ENCODE peak calls at places on chromosomes 13 and 19, in eight cellular contexts. One of them, this sample, is unnamed.

GRCh38 chr19:19138110-19138981 is at the start of gene TMEM161A:
- DNase-seq in T-helper 9 cell: peak
- DNase-seq in stimulated activated CD4-positive, alpha-beta T cell treated with anti-CD3 and anti-CD28 coated beads, Interleukin-2, amount 100 ng/mL, for 24 hours: peak
- DNase-seq in stimulated activated CD8-positive, alpha-beta memory T cell treated with anti-CD3 and anti-CD28 coated beads, Interleukin-4, amount 100 ng/mL, for 1 hour: peak
- DNase-seq in KG1: peak
- DNase-seq in activated T-cell treated with anti-CD3 and anti-CD28 coated beads for 4 hours: peak
- DNase-seq in NCI-H524: peak
- DNase-seq in activated CD4-positive, alpha-beta memory T cell treated with anti-CD3 and anti-CD28 coated beads, Interleukin-2, amount 10 ng/mL, durations not matched to agents 7 days and 5 days: peak
- DNase-seq in this sample: peak

GRCh38 chr13:94329754-94330551 is 149.5 kb downstream of the DCT start:
- DNase-seq in stimulated activated CD4-positive, alpha-beta T cell treated with anti-CD3 and anti-CD28 coated beads, Interleukin-2, amount 100 ng/mL, for 24 hours: no peak
- DNase-seq in NCI-H524: no peak
- DNase-seq in activated T-cell treated with anti-CD3 and anti-CD28 coated beads for 4 hours: no peak
- DNase-seq in stimulated activated CD8-positive, alpha-beta memory T cell treated with anti-CD3 and anti-CD28 coated beads, Interleukin-4, amount 100 ng/mL, for 1 hour: no peak
- DNase-seq in T-helper 9 cell: no peak
- DNase-seq in activated CD4-positive, alpha-beta memory T cell treated with anti-CD3 and anti-CD28 coated beads, Interleukin-2, amount 10 ng/mL, durations not matched to agents 7 days and 5 days: no peak
- DNase-seq in KG1: no peak
- DNase-seq in this sample: peak

GRCh38 chr19:58218899-58219298 is 9.8 kb upstream of the ZNF544 start:
- DNase-seq in stimulated activated CD8-positive, alpha-beta memory T cell treated with anti-CD3 and anti-CD28 coated beads, Interleukin-4, amount 100 ng/mL, for 1 hour: no peak
- DNase-seq in activated T-cell treated with anti-CD3 and anti-CD28 coated beads for 4 hours: no peak
- DNase-seq in stimulated activated CD4-positive, alpha-beta T cell treated with anti-CD3 and anti-CD28 coated beads, Interleukin-2, amount 100 ng/mL, for 24 hours: peak
- DNase-seq in activated CD4-positive, alpha-beta memory T cell treated with anti-CD3 and anti-CD28 coated beads, Interleukin-2, amount 10 ng/mL, durations not matched to agents 7 days and 5 days: peak
- DNase-seq in T-helper 9 cell: peak
- DNase-seq in NCI-H524: peak
- DNase-seq in KG1: no peak
- DNase-seq in this sample: peak

GRCh38 chr19:45423589-45424190 is at the start of gene ERCC1:
- DNase-seq in activated T-cell treated with anti-CD3 and anti-CD28 coated beads for 4 hours: no peak
- DNase-seq in stimulated activated CD4-positive, alpha-beta T cell treated with anti-CD3 and anti-CD28 coated beads, Interleukin-2, amount 100 ng/mL, for 24 hours: peak
- DNase-seq in KG1: peak
- DNase-seq in T-helper 9 cell: no peak
- DNase-seq in stimulated activated CD8-positive, alpha-beta memory T cell treated with anti-CD3 and anti-CD28 coated beads, Interleukin-4, amount 100 ng/mL, for 1 hour: peak
- DNase-seq in activated CD4-positive, alpha-beta memory T cell treated with anti-CD3 and anti-CD28 coated beads, Interleukin-2, amount 10 ng/mL, durations not matched to agents 7 days and 5 days: peak
- DNase-seq in NCI-H524: peak
- DNase-seq in this sample: peak

GRCh38 chr13:82647540-82647939 is 1234.7 kb downstream of the SLITRK1 start:
- DNase-seq in KG1: no peak
- DNase-seq in stimulated activated CD4-positive, alpha-beta T cell treated with anti-CD3 and anti-CD28 coated beads, Interleukin-2, amount 100 ng/mL, for 24 hours: no peak
- DNase-seq in NCI-H524: no peak
- DNase-seq in activated CD4-positive, alpha-beta memory T cell treated with anti-CD3 and anti-CD28 coated beads, Interleukin-2, amount 10 ng/mL, durations not matched to agents 7 days and 5 days: no peak
- DNase-seq in activated T-cell treated with anti-CD3 and anti-CD28 coated beads for 4 hours: no peak
- DNase-seq in T-helper 9 cell: no peak
- DNase-seq in stimulated activated CD8-positive, alpha-beta memory T cell treated with anti-CD3 and anti-CD28 coated beads, Interleukin-4, amount 100 ng/mL, for 1 hour: no peak
- DNase-seq in this sample: no peak

GRCh38 chr13:102033719-102034446 is 368.0 kb downstream of the FGF14 start:
- DNase-seq in activated T-cell treated with anti-CD3 and anti-CD28 coated beads for 4 hours: no peak
- DNase-seq in NCI-H524: no peak
- DNase-seq in KG1: no peak
- DNase-seq in stimulated activated CD4-positive, alpha-beta T cell treated with anti-CD3 and anti-CD28 coated beads, Interleukin-2, amount 100 ng/mL, for 24 hours: no peak
- DNase-seq in activated CD4-positive, alpha-beta memory T cell treated with anti-CD3 and anti-CD28 coated beads, Interleukin-2, amount 10 ng/mL, durations not matched to agents 7 days and 5 days: no peak
- DNase-seq in stimulated activated CD8-positive, alpha-beta memory T cell treated with anti-CD3 and anti-CD28 coated beads, Interleukin-4, amount 100 ng/mL, for 1 hour: no peak
- DNase-seq in T-helper 9 cell: no peak
- DNase-seq in this sample: no peak

GRCh38 chr19:55340784-55341147 is 1.1 kb downstream of the KMT5C start:
- DNase-seq in T-helper 9 cell: no peak
- DNase-seq in stimulated activated CD4-positive, alpha-beta T cell treated with anti-CD3 and anti-CD28 coated beads, Interleukin-2, amount 100 ng/mL, for 24 hours: no peak
- DNase-seq in activated T-cell treated with anti-CD3 and anti-CD28 coated beads for 4 hours: no peak
- DNase-seq in KG1: no peak
- DNase-seq in activated CD4-positive, alpha-beta memory T cell treated with anti-CD3 and anti-CD28 coated beads, Interleukin-2, amount 10 ng/mL, durations not matched to agents 7 days and 5 days: peak
- DNase-seq in stimulated activated CD8-positive, alpha-beta memory T cell treated with anti-CD3 and anti-CD28 coated beads, Interleukin-4, amount 100 ng/mL, for 1 hour: no peak
- DNase-seq in NCI-H524: peak
- DNase-seq in this sample: no peak

GRCh38 chr19:33309826-33310225 is 7.5 kb upstream of the CEBPA start:
- DNase-seq in activated T-cell treated with anti-CD3 and anti-CD28 coated beads for 4 hours: no peak
- DNase-seq in T-helper 9 cell: no peak
- DNase-seq in stimulated activated CD4-positive, alpha-beta T cell treated with anti-CD3 and anti-CD28 coated beads, Interleukin-2, amount 100 ng/mL, for 24 hours: no peak
- DNase-seq in NCI-H524: no peak
- DNase-seq in stimulated activated CD8-positive, alpha-beta memory T cell treated with anti-CD3 and anti-CD28 coated beads, Interleukin-4, amount 100 ng/mL, for 1 hour: no peak
- DNase-seq in KG1: no peak
- DNase-seq in activated CD4-positive, alpha-beta memory T cell treated with anti-CD3 and anti-CD28 coated beads, Interleukin-2, amount 10 ng/mL, durations not matched to agents 7 days and 5 days: no peak
- DNase-seq in this sample: no peak

GRCh38 chr13:44409595-44409994 is 36.0 kb downstream of the SERP2 start:
- DNase-seq in stimulated activated CD8-positive, alpha-beta memory T cell treated with anti-CD3 and anti-CD28 coated beads, Interleukin-4, amount 100 ng/mL, for 1 hour: no peak
- DNase-seq in stimulated activated CD4-positive, alpha-beta T cell treated with anti-CD3 and anti-CD28 coated beads, Interleukin-2, amount 100 ng/mL, for 24 hours: no peak
- DNase-seq in activated T-cell treated with anti-CD3 and anti-CD28 coated beads for 4 hours: no peak
- DNase-seq in T-helper 9 cell: no peak
- DNase-seq in NCI-H524: no peak
- DNase-seq in KG1: no peak
- DNase-seq in activated CD4-positive, alpha-beta memory T cell treated with anti-CD3 and anti-CD28 coated beads, Interleukin-2, amount 10 ng/mL, durations not matched to agents 7 days and 5 days: no peak
- DNase-seq in this sample: no peak

GRCh38 chr19:3825286-3825956 is 39.2 kb upstream of the MATK start:
- DNase-seq in T-helper 9 cell: no peak
- DNase-seq in NCI-H524: no peak
- DNase-seq in KG1: no peak
- DNase-seq in activated CD4-positive, alpha-beta memory T cell treated with anti-CD3 and anti-CD28 coated beads, Interleukin-2, amount 10 ng/mL, durations not matched to agents 7 days and 5 days: no peak
- DNase-seq in stimulated activated CD8-positive, alpha-beta memory T cell treated with anti-CD3 and anti-CD28 coated beads, Interleukin-4, amount 100 ng/mL, for 1 hour: no peak
- DNase-seq in stimulated activated CD4-positive, alpha-beta T cell treated with anti-CD3 and anti-CD28 coated beads, Interleukin-2, amount 100 ng/mL, for 24 hours: no peak
- DNase-seq in activated T-cell treated with anti-CD3 and anti-CD28 coated beads for 4 hours: no peak
- DNase-seq in this sample: no peak

GRCh38 chr13:33204130-33204927 is 81.2 kb downstream of the STARD13 start:
- DNase-seq in NCI-H524: peak
- DNase-seq in KG1: no peak
- DNase-seq in stimulated activated CD4-positive, alpha-beta T cell treated with anti-CD3 and anti-CD28 coated beads, Interleukin-2, amount 100 ng/mL, for 24 hours: no peak
- DNase-seq in activated CD4-positive, alpha-beta memory T cell treated with anti-CD3 and anti-CD28 coated beads, Interleukin-2, amount 10 ng/mL, durations not matched to agents 7 days and 5 days: no peak
- DNase-seq in T-helper 9 cell: no peak
- DNase-seq in stimulated activated CD8-positive, alpha-beta memory T cell treated with anti-CD3 and anti-CD28 coated beads, Interleukin-4, amount 100 ng/mL, for 1 hour: no peak
- DNase-seq in activated T-cell treated with anti-CD3 and anti-CD28 coated beads for 4 hours: no peak
- DNase-seq in this sample: peak

GRCh38 chr13:110882228-110882627 is 32.6 kb downstream of the ANKRD10 start:
- DNase-seq in activated CD4-positive, alpha-beta memory T cell treated with anti-CD3 and anti-CD28 coated beads, Interleukin-2, amount 10 ng/mL, durations not matched to agents 7 days and 5 days: no peak
- DNase-seq in stimulated activated CD8-positive, alpha-beta memory T cell treated with anti-CD3 and anti-CD28 coated beads, Interleukin-4, amount 100 ng/mL, for 1 hour: no peak
- DNase-seq in NCI-H524: no peak
- DNase-seq in stimulated activated CD4-positive, alpha-beta T cell treated with anti-CD3 and anti-CD28 coated beads, Interleukin-2, amount 100 ng/mL, for 24 hours: no peak
- DNase-seq in T-helper 9 cell: no peak
- DNase-seq in KG1: no peak
- DNase-seq in activated T-cell treated with anti-CD3 and anti-CD28 coated beads for 4 hours: no peak
- DNase-seq in this sample: no peak

GRCh38 chr19:57350877-57351805 is at the start of gene ZNF304:
- DNase-seq in stimulated activated CD4-positive, alpha-beta T cell treated with anti-CD3 and anti-CD28 coated beads, Interleukin-2, amount 100 ng/mL, for 24 hours: peak
- DNase-seq in T-helper 9 cell: peak
- DNase-seq in activated T-cell treated with anti-CD3 and anti-CD28 coated beads for 4 hours: peak
- DNase-seq in KG1: peak
- DNase-seq in NCI-H524: peak
- DNase-seq in stimulated activated CD8-positive, alpha-beta memory T cell treated with anti-CD3 and anti-CD28 coated beads, Interleukin-4, amount 100 ng/mL, for 1 hour: peak
- DNase-seq in activated CD4-positive, alpha-beta memory T cell treated with anti-CD3 and anti-CD28 coated beads, Interleukin-2, amount 10 ng/mL, durations not matched to agents 7 days and 5 days: peak
- DNase-seq in this sample: peak

GRCh38 chr13:110546933-110547332 is 14.6 kb downstream of the RAB20 start:
- DNase-seq in T-helper 9 cell: no peak
- DNase-seq in activated CD4-positive, alpha-beta memory T cell treated with anti-CD3 and anti-CD28 coated beads, Interleukin-2, amount 10 ng/mL, durations not matched to agents 7 days and 5 days: no peak
- DNase-seq in stimulated activated CD8-positive, alpha-beta memory T cell treated with anti-CD3 and anti-CD28 coated beads, Interleukin-4, amount 100 ng/mL, for 1 hour: no peak
- DNase-seq in NCI-H524: no peak
- DNase-seq in stimulated activated CD4-positive, alpha-beta T cell treated with anti-CD3 and anti-CD28 coated beads, Interleukin-2, amount 100 ng/mL, for 24 hours: no peak
- DNase-seq in activated T-cell treated with anti-CD3 and anti-CD28 coated beads for 4 hours: no peak
- DNase-seq in KG1: no peak
- DNase-seq in this sample: peak

GRCh38 chr19:4130635-4131438 is 6.9 kb upstream of the MAP2K2 start:
- DNase-seq in activated T-cell treated with anti-CD3 and anti-CD28 coated beads for 4 hours: no peak
- DNase-seq in activated CD4-positive, alpha-beta memory T cell treated with anti-CD3 and anti-CD28 coated beads, Interleukin-2, amount 10 ng/mL, durations not matched to agents 7 days and 5 days: no peak
- DNase-seq in stimulated activated CD8-positive, alpha-beta memory T cell treated with anti-CD3 and anti-CD28 coated beads, Interleukin-4, amount 100 ng/mL, for 1 hour: no peak
- DNase-seq in NCI-H524: no peak
- DNase-seq in KG1: no peak
- DNase-seq in stimulated activated CD4-positive, alpha-beta T cell treated with anti-CD3 and anti-CD28 coated beads, Interleukin-2, amount 100 ng/mL, for 24 hours: no peak
- DNase-seq in T-helper 9 cell: no peak
- DNase-seq in this sample: peak

GRCh38 chr19:37966211-37967072 is 59.4 kb downstream of the SIPA1L3 start:
- DNase-seq in activated CD4-positive, alpha-beta memory T cell treated with anti-CD3 and anti-CD28 coated beads, Interleukin-2, amount 10 ng/mL, durations not matched to agents 7 days and 5 days: no peak
- DNase-seq in activated T-cell treated with anti-CD3 and anti-CD28 coated beads for 4 hours: no peak
- DNase-seq in stimulated activated CD4-positive, alpha-beta T cell treated with anti-CD3 and anti-CD28 coated beads, Interleukin-2, amount 100 ng/mL, for 24 hours: no peak
- DNase-seq in KG1: no peak
- DNase-seq in NCI-H524: peak
- DNase-seq in T-helper 9 cell: no peak
- DNase-seq in stimulated activated CD8-positive, alpha-beta memory T cell treated with anti-CD3 and anti-CD28 coated beads, Interleukin-4, amount 100 ng/mL, for 1 hour: no peak
- DNase-seq in this sample: no peak

GRCh38 chr19:55080121-55080914 is 4.6 kb downstream of the EPS8L1 start:
- DNase-seq in KG1: no peak
- DNase-seq in stimulated activated CD4-positive, alpha-beta T cell treated with anti-CD3 and anti-CD28 coated beads, Interleukin-2, amount 100 ng/mL, for 24 hours: peak
- DNase-seq in activated T-cell treated with anti-CD3 and anti-CD28 coated beads for 4 hours: peak
- DNase-seq in stimulated activated CD8-positive, alpha-beta memory T cell treated with anti-CD3 and anti-CD28 coated beads, Interleukin-4, amount 100 ng/mL, for 1 hour: no peak
- DNase-seq in activated CD4-positive, alpha-beta memory T cell treated with anti-CD3 and anti-CD28 coated beads, Interleukin-2, amount 10 ng/mL, durations not matched to agents 7 days and 5 days: peak
- DNase-seq in T-helper 9 cell: no peak
- DNase-seq in NCI-H524: peak
- DNase-seq in this sample: peak

GRCh38 chr13:57409656-57410055 is 221.9 kb upstream of the PCDH17 start:
- DNase-seq in activated CD4-positive, alpha-beta memory T cell treated with anti-CD3 and anti-CD28 coated beads, Interleukin-2, amount 10 ng/mL, durations not matched to agents 7 days and 5 days: no peak
- DNase-seq in T-helper 9 cell: no peak
- DNase-seq in NCI-H524: no peak
- DNase-seq in activated T-cell treated with anti-CD3 and anti-CD28 coated beads for 4 hours: no peak
- DNase-seq in KG1: no peak
- DNase-seq in stimulated activated CD4-positive, alpha-beta T cell treated with anti-CD3 and anti-CD28 coated beads, Interleukin-2, amount 100 ng/mL, for 24 hours: no peak
- DNase-seq in stimulated activated CD8-positive, alpha-beta memory T cell treated with anti-CD3 and anti-CD28 coated beads, Interleukin-4, amount 100 ng/mL, for 1 hour: no peak
- DNase-seq in this sample: no peak

GRCh38 chr13:96018135-96018534 is 35.1 kb downstream of the UGGT2 start:
- DNase-seq in stimulated activated CD4-positive, alpha-beta T cell treated with anti-CD3 and anti-CD28 coated beads, Interleukin-2, amount 100 ng/mL, for 24 hours: no peak
- DNase-seq in T-helper 9 cell: no peak
- DNase-seq in NCI-H524: no peak
- DNase-seq in stimulated activated CD8-positive, alpha-beta memory T cell treated with anti-CD3 and anti-CD28 coated beads, Interleukin-4, amount 100 ng/mL, for 1 hour: no peak
- DNase-seq in activated CD4-positive, alpha-beta memory T cell treated with anti-CD3 and anti-CD28 coated beads, Interleukin-2, amount 10 ng/mL, durations not matched to agents 7 days and 5 days: no peak
- DNase-seq in activated T-cell treated with anti-CD3 and anti-CD28 coated beads for 4 hours: no peak
- DNase-seq in KG1: no peak
- DNase-seq in this sample: no peak

GRCh38 chr19:42081584-42082258 is 5.8 kb downstream of the ZNF574 start:
- DNase-seq in stimulated activated CD4-positive, alpha-beta T cell treated with anti-CD3 and anti-CD28 coated beads, Interleukin-2, amount 100 ng/mL, for 24 hours: no peak
- DNase-seq in activated T-cell treated with anti-CD3 and anti-CD28 coated beads for 4 hours: no peak
- DNase-seq in NCI-H524: peak
- DNase-seq in T-helper 9 cell: no peak
- DNase-seq in stimulated activated CD8-positive, alpha-beta memory T cell treated with anti-CD3 and anti-CD28 coated beads, Interleukin-4, amount 100 ng/mL, for 1 hour: no peak
- DNase-seq in activated CD4-positive, alpha-beta memory T cell treated with anti-CD3 and anti-CD28 coated beads, Interleukin-2, amount 10 ng/mL, durations not matched to agents 7 days and 5 days: no peak
- DNase-seq in KG1: no peak
- DNase-seq in this sample: peak

GRCh38 chr19:45526143-45526542 is 18.9 kb downstream of the VASP start:
- DNase-seq in KG1: no peak
- DNase-seq in stimulated activated CD8-positive, alpha-beta memory T cell treated with anti-CD3 and anti-CD28 coated beads, Interleukin-4, amount 100 ng/mL, for 1 hour: no peak
- DNase-seq in NCI-H524: peak
- DNase-seq in T-helper 9 cell: no peak
- DNase-seq in activated CD4-positive, alpha-beta memory T cell treated with anti-CD3 and anti-CD28 coated beads, Interleukin-2, amount 10 ng/mL, durations not matched to agents 7 days and 5 days: no peak
- DNase-seq in activated T-cell treated with anti-CD3 and anti-CD28 coated beads for 4 hours: no peak
- DNase-seq in stimulated activated CD4-positive, alpha-beta T cell treated with anti-CD3 and anti-CD28 coated beads, Interleukin-2, amount 100 ng/mL, for 24 hours: no peak
- DNase-seq in this sample: peak

GRCh38 chr19:33506498-33506897 is 15.1 kb downstream of the PEPD start:
- DNase-seq in stimulated activated CD4-positive, alpha-beta T cell treated with anti-CD3 and anti-CD28 coated beads, Interleukin-2, amount 100 ng/mL, for 24 hours: no peak
- DNase-seq in KG1: no peak
- DNase-seq in stimulated activated CD8-positive, alpha-beta memory T cell treated with anti-CD3 and anti-CD28 coated beads, Interleukin-4, amount 100 ng/mL, for 1 hour: no peak
- DNase-seq in activated CD4-positive, alpha-beta memory T cell treated with anti-CD3 and anti-CD28 coated beads, Interleukin-2, amount 10 ng/mL, durations not matched to agents 7 days and 5 days: no peak
- DNase-seq in activated T-cell treated with anti-CD3 and anti-CD28 coated beads for 4 hours: no peak
- DNase-seq in NCI-H524: no peak
- DNase-seq in T-helper 9 cell: no peak
- DNase-seq in this sample: no peak

GRCh38 chr13:80778302-80778701 is 437.4 kb upstream of the SPRY2 start:
- DNase-seq in stimulated activated CD4-positive, alpha-beta T cell treated with anti-CD3 and anti-CD28 coated beads, Interleukin-2, amount 100 ng/mL, for 24 hours: no peak
- DNase-seq in T-helper 9 cell: no peak
- DNase-seq in NCI-H524: no peak
- DNase-seq in stimulated activated CD8-positive, alpha-beta memory T cell treated with anti-CD3 and anti-CD28 coated beads, Interleukin-4, amount 100 ng/mL, for 1 hour: no peak
- DNase-seq in activated CD4-positive, alpha-beta memory T cell treated with anti-CD3 and anti-CD28 coated beads, Interleukin-2, amount 10 ng/mL, durations not matched to agents 7 days and 5 days: no peak
- DNase-seq in activated T-cell treated with anti-CD3 and anti-CD28 coated beads for 4 hours: no peak
- DNase-seq in KG1: no peak
- DNase-seq in this sample: no peak

GRCh38 chr19:4952945-4953344 is 16.0 kb upstream of the KDM4B start:
- DNase-seq in activated CD4-positive, alpha-beta memory T cell treated with anti-CD3 and anti-CD28 coated beads, Interleukin-2, amount 10 ng/mL, durations not matched to agents 7 days and 5 days: no peak
- DNase-seq in NCI-H524: peak
- DNase-seq in stimulated activated CD8-positive, alpha-beta memory T cell treated with anti-CD3 and anti-CD28 coated beads, Interleukin-4, amount 100 ng/mL, for 1 hour: no peak
- DNase-seq in KG1: no peak
- DNase-seq in activated T-cell treated with anti-CD3 and anti-CD28 coated beads for 4 hours: no peak
- DNase-seq in stimulated activated CD4-positive, alpha-beta T cell treated with anti-CD3 and anti-CD28 coated beads, Interleukin-2, amount 100 ng/mL, for 24 hours: no peak
- DNase-seq in T-helper 9 cell: no peak
- DNase-seq in this sample: no peak

GRCh38 chr13:105346141-105346766 is 1189.2 kb downstream of the EFNB2 start:
- DNase-seq in activated CD4-positive, alpha-beta memory T cell treated with anti-CD3 and anti-CD28 coated beads, Interleukin-2, amount 10 ng/mL, durations not matched to agents 7 days and 5 days: no peak
- DNase-seq in NCI-H524: no peak
- DNase-seq in stimulated activated CD4-positive, alpha-beta T cell treated with anti-CD3 and anti-CD28 coated beads, Interleukin-2, amount 100 ng/mL, for 24 hours: no peak
- DNase-seq in stimulated activated CD8-positive, alpha-beta memory T cell treated with anti-CD3 and anti-CD28 coated beads, Interleukin-4, amount 100 ng/mL, for 1 hour: no peak
- DNase-seq in activated T-cell treated with anti-CD3 and anti-CD28 coated beads for 4 hours: no peak
- DNase-seq in T-helper 9 cell: no peak
- DNase-seq in KG1: no peak
- DNase-seq in this sample: peak

GRCh38 chr13:69828527-69828926 is 279.1 kb upstream of the ATXN8OS start:
- DNase-seq in stimulated activated CD8-positive, alpha-beta memory T cell treated with anti-CD3 and anti-CD28 coated beads, Interleukin-4, amount 100 ng/mL, for 1 hour: no peak
- DNase-seq in stimulated activated CD4-positive, alpha-beta T cell treated with anti-CD3 and anti-CD28 coated beads, Interleukin-2, amount 100 ng/mL, for 24 hours: no peak
- DNase-seq in NCI-H524: no peak
- DNase-seq in T-helper 9 cell: no peak
- DNase-seq in activated CD4-positive, alpha-beta memory T cell treated with anti-CD3 and anti-CD28 coated beads, Interleukin-2, amount 10 ng/mL, durations not matched to agents 7 days and 5 days: no peak
- DNase-seq in activated T-cell treated with anti-CD3 and anti-CD28 coated beads for 4 hours: no peak
- DNase-seq in KG1: no peak
- DNase-seq in this sample: no peak

GRCh38 chr13:38680912-38681311 is 6.0 kb upstream of the FREM2 start:
- DNase-seq in stimulated activated CD8-positive, alpha-beta memory T cell treated with anti-CD3 and anti-CD28 coated beads, Interleukin-4, amount 100 ng/mL, for 1 hour: no peak
- DNase-seq in T-helper 9 cell: no peak
- DNase-seq in KG1: no peak
- DNase-seq in activated T-cell treated with anti-CD3 and anti-CD28 coated beads for 4 hours: no peak
- DNase-seq in NCI-H524: no peak
- DNase-seq in stimulated activated CD4-positive, alpha-beta T cell treated with anti-CD3 and anti-CD28 coated beads, Interleukin-2, amount 100 ng/mL, for 24 hours: no peak
- DNase-seq in activated CD4-positive, alpha-beta memory T cell treated with anti-CD3 and anti-CD28 coated beads, Interleukin-2, amount 10 ng/mL, durations not matched to agents 7 days and 5 days: no peak
- DNase-seq in this sample: no peak

GRCh38 chr13:99078014-99078771 is 100.3 kb upstream of the DOCK9 start:
- DNase-seq in KG1: no peak
- DNase-seq in stimulated activated CD8-positive, alpha-beta memory T cell treated with anti-CD3 and anti-CD28 coated beads, Interleukin-4, amount 100 ng/mL, for 1 hour: no peak
- DNase-seq in NCI-H524: no peak
- DNase-seq in activated CD4-positive, alpha-beta memory T cell treated with anti-CD3 and anti-CD28 coated beads, Interleukin-2, amount 10 ng/mL, durations not matched to agents 7 days and 5 days: no peak
- DNase-seq in activated T-cell treated with anti-CD3 and anti-CD28 coated beads for 4 hours: no peak
- DNase-seq in stimulated activated CD4-positive, alpha-beta T cell treated with anti-CD3 and anti-CD28 coated beads, Interleukin-2, amount 100 ng/mL, for 24 hours: no peak
- DNase-seq in T-helper 9 cell: no peak
- DNase-seq in this sample: no peak

GRCh38 chr19:15631817-15632216 is 8.9 kb upstream of the CYP4F3 start:
- DNase-seq in stimulated activated CD4-positive, alpha-beta T cell treated with anti-CD3 and anti-CD28 coated beads, Interleukin-2, amount 100 ng/mL, for 24 hours: no peak
- DNase-seq in stimulated activated CD8-positive, alpha-beta memory T cell treated with anti-CD3 and anti-CD28 coated beads, Interleukin-4, amount 100 ng/mL, for 1 hour: no peak
- DNase-seq in activated CD4-positive, alpha-beta memory T cell treated with anti-CD3 and anti-CD28 coated beads, Interleukin-2, amount 10 ng/mL, durations not matched to agents 7 days and 5 days: peak
- DNase-seq in NCI-H524: peak
- DNase-seq in T-helper 9 cell: peak
- DNase-seq in KG1: no peak
- DNase-seq in activated T-cell treated with anti-CD3 and anti-CD28 coated beads for 4 hours: no peak
- DNase-seq in this sample: peak

GRCh38 chr19:14315433-14315832 is 65.8 kb upstream of the ADGRE5 start:
- DNase-seq in NCI-H524: no peak
- DNase-seq in stimulated activated CD4-positive, alpha-beta T cell treated with anti-CD3 and anti-CD28 coated beads, Interleukin-2, amount 100 ng/mL, for 24 hours: no peak
- DNase-seq in KG1: no peak
- DNase-seq in stimulated activated CD8-positive, alpha-beta memory T cell treated with anti-CD3 and anti-CD28 coated beads, Interleukin-4, amount 100 ng/mL, for 1 hour: no peak
- DNase-seq in T-helper 9 cell: no peak
- DNase-seq in activated T-cell treated with anti-CD3 and anti-CD28 coated beads for 4 hours: no peak
- DNase-seq in activated CD4-positive, alpha-beta memory T cell treated with anti-CD3 and anti-CD28 coated beads, Interleukin-2, amount 10 ng/mL, durations not matched to agents 7 days and 5 days: no peak
- DNase-seq in this sample: peak

GRCh38 chr13:62085832-62086231 is 670.2 kb upstream of the PCDH20 start:
- DNase-seq in activated CD4-positive, alpha-beta memory T cell treated with anti-CD3 and anti-CD28 coated beads, Interleukin-2, amount 10 ng/mL, durations not matched to agents 7 days and 5 days: no peak
- DNase-seq in stimulated activated CD8-positive, alpha-beta memory T cell treated with anti-CD3 and anti-CD28 coated beads, Interleukin-4, amount 100 ng/mL, for 1 hour: no peak
- DNase-seq in KG1: no peak
- DNase-seq in NCI-H524: no peak
- DNase-seq in activated T-cell treated with anti-CD3 and anti-CD28 coated beads for 4 hours: no peak
- DNase-seq in T-helper 9 cell: no peak
- DNase-seq in stimulated activated CD4-positive, alpha-beta T cell treated with anti-CD3 and anti-CD28 coated beads, Interleukin-2, amount 100 ng/mL, for 24 hours: no peak
- DNase-seq in this sample: no peak

This sample was measured in choroid plexus epithelial cell.